ENCODE peak calls at places on chromosomes 3 and 15, in six cellular contexts. One of them, this sample, is unnamed.

GRCh38 chr3:148077318-148077923 is 620.3 kb upstream of the AGTR1 start:
- DNase-seq in neuronal stem cell: no peak
- DNase-seq in mesendoderm: peak; percentile 38
- DNase-seq in IMR-90: peak; percentile 28
- DNase-seq in trophoblast cell: peak; percentile 38
- DNase-seq in H1: no peak
- DNase-seq in this sample: peak; percentile 33

GRCh38 chr3:11498646-11499045 is 145.1 kb downstream of the VGLL4 start:
- DNase-seq in neuronal stem cell: no peak
- DNase-seq in mesendoderm: no peak
- DNase-seq in IMR-90: peak; percentile 78
- DNase-seq in trophoblast cell: peak; percentile 46
- DNase-seq in H1: no peak
- DNase-seq in this sample: peak; percentile 71

GRCh38 chr3:97763586-97764148 is 891 bp upstream of the ARL6 start:
- DNase-seq in neuronal stem cell: no peak
- DNase-seq in mesendoderm: peak; percentile 0
- DNase-seq in IMR-90: peak; percentile 0
- DNase-seq in trophoblast cell: no peak
- DNase-seq in H1: no peak
- DNase-seq in this sample: no peak

GRCh38 chr15:73338058-73338457 is 30.7 kb downstream of the HCN4 start:
- DNase-seq in neuronal stem cell: no peak
- DNase-seq in mesendoderm: no peak
- DNase-seq in IMR-90: no peak
- DNase-seq in trophoblast cell: no peak
- DNase-seq in H1: no peak
- DNase-seq in this sample: no peak

GRCh38 chr15:99163271-99164062 is 58.6 kb downstream of the SYNM start:
- DNase-seq in neuronal stem cell: no peak
- DNase-seq in mesendoderm: no peak
- DNase-seq in IMR-90: peak; percentile 51
- DNase-seq in trophoblast cell: no peak
- DNase-seq in H1: peak; percentile 7
- DNase-seq in this sample: no peak

GRCh38 chr3:72577190-72577589 is 271.1 kb downstream of the SHQ1 start:
- DNase-seq in neuronal stem cell: no peak
- DNase-seq in mesendoderm: no peak
- DNase-seq in IMR-90: no peak
- DNase-seq in trophoblast cell: no peak
- DNase-seq in H1: no peak
- DNase-seq in this sample: no peak

GRCh38 chr15:78216276-78217229 is 17.8 kb downstream of the ACSBG1 start:
- DNase-seq in neuronal stem cell: no peak
- DNase-seq in mesendoderm: no peak
- DNase-seq in IMR-90: no peak
- DNase-seq in trophoblast cell: no peak
- DNase-seq in H1: no peak
- DNase-seq in this sample: no peak

GRCh38 chr15:63509933-63510547 is 5.6 kb downstream of the USP3 start:
- DNase-seq in neuronal stem cell: no peak
- DNase-seq in mesendoderm: no peak
- DNase-seq in IMR-90: peak; percentile 83
- DNase-seq in trophoblast cell: peak; percentile 56
- DNase-seq in H1: no peak
- DNase-seq in this sample: peak; percentile 42

GRCh38 chr3:149547413-149547812 is 72.9 kb downstream of the TM4SF4 start:
- DNase-seq in neuronal stem cell: no peak
- DNase-seq in mesendoderm: no peak
- DNase-seq in IMR-90: peak; percentile 63
- DNase-seq in trophoblast cell: no peak
- DNase-seq in H1: no peak
- DNase-seq in this sample: no peak

GRCh38 chr3:190673157-190673556 is 159.3 kb downstream of the IL1RAP start:
- DNase-seq in neuronal stem cell: no peak
- DNase-seq in mesendoderm: no peak
- DNase-seq in IMR-90: peak; percentile 48
- DNase-seq in trophoblast cell: no peak
- DNase-seq in H1: no peak
- DNase-seq in this sample: peak; percentile 18

GRCh38 chr3:24548278-24548677 is 53.6 kb upstream of the THRB start:
- DNase-seq in neuronal stem cell: no peak
- DNase-seq in mesendoderm: no peak
- DNase-seq in IMR-90: no peak
- DNase-seq in trophoblast cell: no peak
- DNase-seq in H1: no peak
- DNase-seq in this sample: no peak

GRCh38 chr3:132788299-132788698 is 66.1 kb upstream of the NPHP3 start:
- DNase-seq in neuronal stem cell: no peak
- DNase-seq in mesendoderm: no peak
- DNase-seq in IMR-90: peak; percentile 72
- DNase-seq in trophoblast cell: peak; percentile 9
- DNase-seq in H1: no peak
- DNase-seq in this sample: peak; percentile 48

GRCh38 chr15:30905821-30906220 is 2.1 kb downstream of the FAN1 start:
- DNase-seq in neuronal stem cell: no peak
- DNase-seq in mesendoderm: peak; percentile 19
- DNase-seq in IMR-90: peak; percentile 18
- DNase-seq in trophoblast cell: peak; percentile 45
- DNase-seq in H1: no peak
- DNase-seq in this sample: no peak

GRCh38 chr3:112293368-112294321 is at the start of gene SLC9C1:
- DNase-seq in neuronal stem cell: peak; percentile 56
- DNase-seq in mesendoderm: peak; percentile 83
- DNase-seq in IMR-90: peak; percentile 74
- DNase-seq in trophoblast cell: peak; percentile 89
- DNase-seq in H1: peak; percentile 75
- DNase-seq in this sample: peak; percentile 77

GRCh38 chr15:101615986-101616848 is 36.0 kb downstream of the TM2D3 start:
- DNase-seq in neuronal stem cell: peak; percentile 67
- DNase-seq in mesendoderm: peak; percentile 90
- DNase-seq in IMR-90: peak; percentile 67
- DNase-seq in trophoblast cell: peak; percentile 60
- DNase-seq in H1: peak; percentile 82
- DNase-seq in this sample: peak; percentile 56

GRCh38 chr15:45645026-45645980 is 10.5 kb downstream of the SQOR start:
- DNase-seq in neuronal stem cell: no peak
- DNase-seq in mesendoderm: no peak
- DNase-seq in IMR-90: peak; percentile 86
- DNase-seq in trophoblast cell: peak; percentile 28
- DNase-seq in H1: no peak
- DNase-seq in this sample: peak; percentile 62

GRCh38 chr3:36380171-36381031 is at the start of gene STAC:
- DNase-seq in neuronal stem cell: peak; percentile 54
- DNase-seq in mesendoderm: peak; percentile 64
- DNase-seq in IMR-90: no peak
- DNase-seq in trophoblast cell: peak; percentile 22
- DNase-seq in H1: peak; percentile 80
- DNase-seq in this sample: no peak

GRCh38 chr3:120909602-120909878 is 1.5 kb downstream of the STXBP5L start:
- DNase-seq in neuronal stem cell: no peak
- DNase-seq in mesendoderm: peak; percentile 38
- DNase-seq in IMR-90: no peak
- DNase-seq in trophoblast cell: no peak
- DNase-seq in H1: peak; percentile 43
- DNase-seq in this sample: no peak

GRCh38 chr15:48449734-48450133 is 118.5 kb downstream of the DUT start:
- DNase-seq in neuronal stem cell: no peak
- DNase-seq in mesendoderm: no peak
- DNase-seq in IMR-90: peak; percentile 71
- DNase-seq in trophoblast cell: no peak
- DNase-seq in H1: no peak
- DNase-seq in this sample: peak; percentile 34

GRCh38 chr15:39487180-39487735 is 93.6 kb upstream of the THBS1 start:
- DNase-seq in neuronal stem cell: no peak
- DNase-seq in mesendoderm: no peak
- DNase-seq in IMR-90: no peak
- DNase-seq in trophoblast cell: no peak
- DNase-seq in H1: no peak
- DNase-seq in this sample: no peak

GRCh38 chr15:77392762-77393470 is 27.0 kb downstream of the PEAK1 start:
- DNase-seq in neuronal stem cell: no peak
- DNase-seq in mesendoderm: no peak
- DNase-seq in IMR-90: no peak
- DNase-seq in trophoblast cell: no peak
- DNase-seq in H1: no peak
- DNase-seq in this sample: no peak

GRCh38 chr3:194971009-194971408 is 285.3 kb downstream of the FAM43A start:
- DNase-seq in neuronal stem cell: no peak
- DNase-seq in mesendoderm: no peak
- DNase-seq in IMR-90: no peak
- DNase-seq in trophoblast cell: no peak
- DNase-seq in H1: peak; percentile 10
- DNase-seq in this sample: no peak

GRCh38 chr3:86968224-86968932 is 22.6 kb downstream of the VGLL3 start:
- DNase-seq in neuronal stem cell: no peak
- DNase-seq in mesendoderm: no peak
- DNase-seq in IMR-90: no peak
- DNase-seq in trophoblast cell: peak; percentile 93
- DNase-seq in H1: no peak
- DNase-seq in this sample: no peak

GRCh38 chr15:58704155-58704825 is 45.2 kb downstream of the ADAM10 start:
- DNase-seq in neuronal stem cell: no peak
- DNase-seq in mesendoderm: no peak
- DNase-seq in IMR-90: peak; percentile 12
- DNase-seq in trophoblast cell: peak; percentile 59
- DNase-seq in H1: no peak
- DNase-seq in this sample: peak; percentile 42

DNA sequence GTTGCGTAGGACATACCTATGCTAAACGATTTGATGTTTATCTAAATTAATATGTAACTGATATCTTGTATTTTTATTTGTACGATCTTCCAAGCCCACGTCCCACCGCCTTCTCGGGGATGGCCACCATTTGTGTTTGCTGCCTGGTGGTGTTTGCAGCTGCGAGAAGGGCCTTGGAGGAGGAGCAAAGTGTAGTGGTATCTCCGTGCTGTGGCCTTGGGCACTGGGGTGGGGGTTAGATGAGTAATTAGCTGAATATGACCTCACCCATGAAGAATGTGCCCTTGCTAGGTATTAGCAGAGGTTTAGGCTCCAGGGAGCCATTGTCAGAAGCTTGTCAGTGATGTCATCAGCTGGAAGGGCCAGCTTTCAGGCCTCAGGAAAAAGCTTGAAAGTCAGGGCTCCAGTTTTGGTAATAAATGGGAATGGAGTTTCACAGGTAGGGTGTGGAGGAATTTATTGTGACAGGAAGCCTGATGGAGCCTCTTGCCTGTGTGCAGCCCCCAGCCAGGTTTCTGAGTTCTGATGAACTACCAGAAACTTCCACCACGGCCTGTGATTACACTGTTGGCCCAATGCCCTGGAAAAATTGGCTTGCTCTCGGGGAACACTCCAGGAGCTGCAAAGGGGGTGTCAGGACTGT is 41.0 kb downstream of the FLNB start:
- DNase-seq in neuronal stem cell: peak; percentile 62
- DNase-seq in mesendoderm: peak; percentile 100
- DNase-seq in IMR-90: peak; percentile 90
- DNase-seq in trophoblast cell: peak; percentile 100
- DNase-seq in H1: peak; percentile 56
- DNase-seq in this sample: peak; percentile 91
- H3K4ac ChIP-seq in neuronal stem cell: no peak overlapping the region
- H3K4ac ChIP-seq in mesendoderm: peak overlapping the region; percentile 78
- H3K4ac ChIP-seq in IMR-90: peak overlapping the region; percentile 93
- H3K4ac ChIP-seq in trophoblast cell: peak overlapping the region; percentile 85
- H3K4ac ChIP-seq in H1: no peak overlapping the region
- H3K4ac ChIP-seq in this sample: peak overlapping the region; percentile 73

DNA sequence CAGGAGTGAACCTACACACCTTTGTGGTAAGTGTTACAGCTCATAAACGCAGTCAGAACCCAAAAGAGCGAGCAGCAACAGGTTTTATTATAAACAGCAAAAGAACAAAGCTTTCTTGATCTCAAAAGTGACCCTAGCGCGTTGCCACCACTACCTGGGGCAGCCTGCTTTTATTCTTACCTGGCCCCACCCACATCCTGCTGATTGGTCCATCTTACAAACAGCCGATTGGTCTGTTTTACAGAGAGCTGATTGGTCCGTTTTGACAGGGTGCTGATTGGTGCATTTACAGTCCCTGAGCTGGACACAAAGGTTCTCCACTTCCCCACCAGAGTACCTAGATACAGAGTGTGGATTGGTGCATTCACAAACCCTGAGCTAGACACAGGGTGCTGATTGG is 143.1 kb downstream of the ARRDC4 start:
- DNase-seq in neuronal stem cell: no peak
- DNase-seq in mesendoderm: no peak
- DNase-seq in IMR-90: no peak
- DNase-seq in trophoblast cell: no peak
- DNase-seq in H1: no peak
- DNase-seq in this sample: no peak
- H3K4me2 ChIP-seq in neuronal stem cell: no peak overlapping the region
- H3K4me2 ChIP-seq in mesendoderm: no peak overlapping the region
- H3K4me2 ChIP-seq in IMR-90: no peak overlapping the region
- H3K4me2 ChIP-seq in trophoblast cell: no peak overlapping the region
- H3K4me2 ChIP-seq in H1: no peak overlapping the region
- H3K4me2 ChIP-seq in this sample: no peak overlapping the region

DNA sequence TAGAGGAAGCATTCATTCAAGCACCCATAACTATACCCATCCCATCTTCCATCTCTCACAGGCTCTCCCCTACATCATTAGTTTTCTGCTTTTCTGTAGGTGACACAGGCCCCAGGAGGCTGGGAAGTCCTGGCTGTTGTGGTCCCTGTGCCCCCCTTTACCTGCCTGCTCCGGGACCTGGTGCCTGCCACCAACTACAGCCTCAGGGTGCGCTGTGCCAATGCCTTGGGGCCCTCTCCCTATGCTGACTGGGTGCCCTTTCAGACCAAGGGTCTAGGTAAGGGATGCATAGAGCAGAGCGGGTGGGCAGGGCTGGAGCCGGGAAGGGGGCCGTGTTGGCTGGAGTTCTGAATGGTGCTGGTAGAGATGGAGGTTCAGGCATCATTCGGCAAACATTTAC is 8.2 kb downstream of the TYRO3 start:
- DNase-seq in neuronal stem cell: no peak
- DNase-seq in mesendoderm: no peak
- DNase-seq in IMR-90: no peak
- DNase-seq in trophoblast cell: no peak
- DNase-seq in H1: no peak
- DNase-seq in this sample: no peak
- H3K4ac ChIP-seq in neuronal stem cell: peak overlapping the region; percentile 17
- H3K4ac ChIP-seq in mesendoderm: no peak overlapping the region
- H3K4ac ChIP-seq in IMR-90: no peak overlapping the region
- H3K4ac ChIP-seq in trophoblast cell: no peak overlapping the region
- H3K4ac ChIP-seq in H1: no peak overlapping the region
- H3K4ac ChIP-seq in this sample: peak overlapping the region; percentile 90

DNA sequence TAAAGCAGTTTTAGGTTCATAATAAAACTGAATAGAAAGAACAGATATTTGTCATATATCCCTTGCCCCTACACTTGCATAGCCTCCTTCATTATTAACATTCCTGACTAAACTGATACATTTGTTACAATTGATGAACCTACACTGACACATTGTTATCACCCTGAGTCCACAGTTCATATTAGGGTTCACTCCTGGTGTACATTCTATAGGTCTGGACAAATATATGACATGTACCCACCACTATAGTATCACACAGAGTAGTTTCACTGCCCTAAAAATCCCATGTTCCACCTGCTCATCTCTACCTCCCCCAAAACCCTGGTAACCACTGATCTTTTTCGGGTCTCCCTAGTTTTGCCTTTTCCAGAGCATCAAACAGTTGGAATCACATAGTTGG is 13.8 kb downstream of the DCBLD2 start:
- DNase-seq in neuronal stem cell: no peak
- DNase-seq in mesendoderm: no peak
- DNase-seq in IMR-90: no peak
- DNase-seq in trophoblast cell: no peak
- DNase-seq in H1: no peak
- DNase-seq in this sample: no peak
- H3K4me2 ChIP-seq in neuronal stem cell: no peak overlapping the region
- H3K4me2 ChIP-seq in mesendoderm: no peak overlapping the region
- H3K4me2 ChIP-seq in IMR-90: no peak overlapping the region
- H3K4me2 ChIP-seq in trophoblast cell: no peak overlapping the region
- H3K4me2 ChIP-seq in H1: no peak overlapping the region
- H3K4me2 ChIP-seq in this sample: peak overlapping the region; percentile 30

This sample was measured in mesenchymal stem cell.